ENCODE peak calls at places on chromosome 15, in six cellular contexts. B is WTC11, I is mucosa of descending colon, C is Panc1, Z is neural crest cell, L is AG04450. D is an unnamed sample.

GRCh38 chr15:58701376-58701775 is 48.1 kb downstream of the ADAM10 start:
- DNase-seq in C (no peak), I (no peak), Z (no peak), B (no peak), L (no peak), D (no peak)

GRCh38 chr15:74384566-74385441 is 17.4 kb upstream of the CYP11A1 start:
- DNase-seq in C (no peak), Z (no peak), B (no peak), I (peak; percentile 38), L (no peak), D (no peak)

GRCh38 chr15:41499109-41499851 is 5.6 kb downstream of the ITPKA start:
- DNase-seq in Z (no peak), I (no peak), B (no peak), L (no peak), C (no peak), D (no peak)

GRCh38 chr15:51366071-51366470 is 24.6 kb downstream of the GLDN start:
- DNase-seq in B (no peak), L (no peak), C (no peak), Z (no peak), I (no peak), D (no peak)

GRCh38 chr15:65839354-65839901 is 29.9 kb upstream of the RAB11A start:
- DNase-seq in B (no peak), I (no peak), Z (no peak), C (no peak), L (no peak), D (no peak)

GRCh38 chr15:37135225-37135624 is 34.9 kb upstream of the MEIS2 start:
- DNase-seq in L (no peak), B (no peak), C (no peak), Z (no peak), I (no peak), D (no peak)

GRCh38 chr15:35170216-35170615 is 85.1 kb upstream of the NANOGP8 start:
- DNase-seq in C (no peak), Z (no peak), I (no peak), B (no peak), L (peak; percentile 21), D (no peak)

GRCh38 chr15:56739964-56740640 is 6.8 kb upstream of the ZNF280D start:
- DNase-seq in B (no peak), L (no peak), Z (no peak), I (no peak), C (no peak), D (no peak)

GRCh38 chr15:62658498-62658897 is 384.0 kb upstream of the TPM1 start:
- DNase-seq in Z (no peak), B (no peak), L (no peak), C (no peak), I (no peak), D (no peak)

GRCh38 chr15:61974759-61975158 is 85.5 kb downstream of the VPS13C start:
- DNase-seq in Z (no peak), B (no peak), L (no peak), C (peak; percentile 5), I (no peak), D (no peak)

GRCh38 chr15:100348578-100348977 is 6.8 kb upstream of the ADAMTS17 start:
- DNase-seq in L (no peak), B (no peak), Z (no peak), C (no peak), I (no peak), D (no peak)

GRCh38 chr15:59491062-59491461 is 53.1 kb downstream of the FAM81A start:
- DNase-seq in B (no peak), Z (no peak), L (no peak), I (no peak), C (no peak), D (no peak)

GRCh38 chr15:40344217-40344616 is 3.5 kb upstream of the CCDC9B start:
- DNase-seq in Z (no peak), B (no peak), L (no peak), C (no peak), I (no peak), D (no peak)

GRCh38 chr15:36645106-36645505 is 65.7 kb downstream of the CDIN1 start:
- DNase-seq in Z (no peak), B (no peak), L (no peak), C (no peak), I (no peak), D (no peak)

GRCh38 chr15:75842722-75843617 is at the start of gene UBE2Q2:
- DNase-seq in C (no peak), L (no peak), Z (peak; percentile 66), I (peak; percentile 82), B (peak; percentile 84), D (peak; percentile 67)

GRCh38 chr15:99961011-99961441 is 227.8 kb upstream of the LYSMD4 start:
- DNase-seq in L (no peak), B (peak; percentile 56), I (no peak), C (no peak), Z (no peak), D (peak; percentile 42)

GRCh38 chr15:81558056-81558455 is 184.0 kb upstream of the TMC3 start:
- DNase-seq in L (no peak), C (no peak), I (no peak), B (no peak), Z (no peak), D (no peak)

GRCh38 chr15:40567111-40567510 is 2.0 kb upstream of the RPUSD2 start:
- DNase-seq in L (no peak), I (no peak), B (peak; percentile 36), C (no peak), Z (no peak), D (no peak)

GRCh38 chr15:50256188-50257041 is 9.1 kb downstream of the HDC start:
- DNase-seq in Z (no peak), C (no peak), B (no peak), L (peak; percentile 37), I (no peak), D (no peak)

GRCh38 chr15:75073197-75073596 is 49.8 kb downstream of the PPCDC start:
- DNase-seq in B (no peak), L (no peak), Z (no peak), I (no peak), C (no peak), D (no peak)

GRCh38 chr15:32853667-32854066 is 135.9 kb downstream of the GREM1 start:
- DNase-seq in C (no peak), B (no peak), L (no peak), Z (no peak), I (no peak), D (no peak)

GRCh38 chr15:92074161-92074560 is 220.7 kb downstream of the SLCO3A1 start:
- DNase-seq in C (no peak), L (no peak), Z (no peak), I (no peak), B (no peak), D (no peak)

GRCh38 chr15:62802612-62803011 is 239.9 kb upstream of the TPM1 start:
- DNase-seq in Z (no peak), B (no peak), I (no peak), C (no peak), L (no peak), D (no peak)

GRCh38 chr15:40046721-40047412 is 7.9 kb upstream of the SRP14 start:
- DNase-seq in C (no peak), Z (no peak), B (no peak), L (no peak), I (no peak), D (no peak)

DNA sequence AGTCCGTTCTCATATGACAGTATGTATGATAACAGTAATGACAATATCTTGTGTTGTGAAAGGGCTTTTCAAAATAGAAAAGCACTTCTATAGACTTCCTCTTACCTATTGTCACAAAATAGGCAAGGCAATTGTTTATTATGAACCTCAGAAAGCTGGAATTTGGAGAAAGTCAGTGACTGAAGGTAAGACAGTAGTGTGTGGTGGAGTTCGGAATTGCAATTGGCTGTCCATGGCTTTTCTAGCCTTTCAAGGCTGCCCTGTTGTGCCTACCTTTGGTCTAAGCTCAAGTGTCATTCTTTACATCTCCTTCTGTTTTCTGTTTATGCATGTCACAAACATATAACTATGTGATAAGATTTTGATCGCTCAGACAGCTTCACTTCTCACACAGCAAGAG is 219.3 kb upstream of the NR2E3 start:
- DNase-seq in B (no peak), L (no peak), I (no peak), Z (no peak), C (no peak), D (no peak)
- TF ChIP-seq CTCF in B (no peak), L (peak; percentile 7), I (no peak), Z (peak; percentile 38), C (peak; percentile 16), D (no peak)

GRCh38 chr15:22810735-22811338 is 24.4 kb downstream of the NIPA1 start:
- DNase-seq in L (no peak), B (no peak), Z (no peak), I (no peak), C (no peak), D (no peak)

GRCh38 chr15:22810033-22810734 is 23.7 kb downstream of the NIPA1 start:
- DNase-seq in I (no peak), L (no peak), C (no peak), B (no peak), Z (no peak), D (no peak)

GRCh38 chr15:22811640-22812039 is 25.2 kb downstream of the NIPA1 start:
- DNase-seq in C (no peak), Z (peak; percentile 19), B (peak; percentile 38), I (peak; percentile 64), L (no peak), D (peak; percentile 20)

GRCh38 chr15:22808761-22809280 is 22.4 kb downstream of the NIPA1 start:
- DNase-seq in C (no peak), Z (no peak), I (no peak), L (no peak), B (no peak), D (no peak)

DNA sequence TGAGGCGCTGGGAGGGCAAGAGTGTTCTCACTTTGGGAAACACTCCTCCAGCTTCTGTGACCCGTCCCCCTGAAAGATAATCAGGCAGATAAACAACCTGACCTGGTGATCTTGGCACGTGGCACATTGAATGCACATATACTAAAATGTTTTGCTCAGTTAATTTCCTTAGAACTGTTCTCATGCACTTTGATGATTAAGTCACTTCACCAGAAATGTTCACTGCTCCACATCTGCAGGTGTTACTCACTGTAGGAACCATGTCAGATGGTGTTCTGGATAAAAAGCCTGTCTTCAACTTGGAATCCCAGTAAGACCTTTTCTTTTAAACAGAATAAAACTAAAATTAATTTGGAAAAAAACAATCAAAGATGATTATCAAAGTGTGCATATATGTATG is 24.6 kb upstream of the NIPA2 start:
- DNase-seq in C (no peak), Z (no peak), L (no peak), B (no peak), I (no peak), D (no peak)
- TF ChIP-seq CTCF in C (no peak), Z (no peak), L (no peak), B (no peak), I (no peak), D (no peak)

GRCh38 chr15:67343206-67343605 is 88.6 kb downstream of the IQCH start:
- DNase-seq in B (no peak), I (no peak), L (no peak), Z (no peak), C (no peak), D (no peak)
- TF ChIP-seq CTCF in B (no peak), I (no peak), L (no peak), Z (no peak), C (no peak), D (no peak)

GRCh38 chr15:77650285-77650684 is 17.6 kb upstream of the LINGO1 start:
- DNase-seq in Z (peak; percentile 45), C (no peak), I (no peak), L (no peak), B (peak; percentile 86), D (no peak)
- TF ChIP-seq CTCF in Z (peak; percentile 43), C (peak; percentile 21), I (no peak), L (peak; percentile 24), B (peak; percentile 60), D (no peak)